ENCODE peak calls at places on chromosomes 13 and 19, in four cellular contexts. One of them, this sample, is unnamed.

GRCh38 chr13:86464193-86464592 is 665.0 kb upstream of the SLITRK6 start:
- DNase-seq in cardiac muscle cell: no peak
- DNase-seq in AG08396: no peak
- DNase-seq in foreskin fibroblast: no peak
- DNase-seq in this sample: no peak

GRCh38 chr13:77500094-77500493 is 35.4 kb upstream of the SCEL start:
- DNase-seq in foreskin fibroblast: no peak
- DNase-seq in AG08396: no peak
- DNase-seq in cardiac muscle cell: no peak
- DNase-seq in this sample: no peak

GRCh38 chr13:23550164-23550563 is 20.0 kb upstream of the TNFRSF19 start:
- DNase-seq in AG08396: no peak
- DNase-seq in foreskin fibroblast: no peak
- DNase-seq in cardiac muscle cell: no peak
- DNase-seq in this sample: no peak

GRCh38 chr13:40665061-40665753 is 1.2 kb downstream of the FOXO1 start:
- DNase-seq in foreskin fibroblast: no peak
- DNase-seq in AG08396: no peak
- DNase-seq in cardiac muscle cell: no peak
- DNase-seq in this sample: peak; percentile 61

GRCh38 chr19:13229246-13229645 is 79.0 kb downstream of the IER2 start:
- DNase-seq in AG08396: no peak
- DNase-seq in foreskin fibroblast: no peak
- DNase-seq in cardiac muscle cell: no peak
- DNase-seq in this sample: no peak

GRCh38 chr19:42394751-42395150 is 4.7 kb upstream of the CNFN start:
- DNase-seq in AG08396: no peak
- DNase-seq in foreskin fibroblast: no peak
- DNase-seq in cardiac muscle cell: peak; percentile 10
- DNase-seq in this sample: no peak

GRCh38 chr13:113155201-113155600 is 3.2 kb upstream of the PROZ start:
- DNase-seq in foreskin fibroblast: no peak
- DNase-seq in cardiac muscle cell: no peak
- DNase-seq in AG08396: no peak
- DNase-seq in this sample: no peak

GRCh38 chr19:3785938-3786824 is at the start of gene MATK:
- DNase-seq in foreskin fibroblast: no peak
- DNase-seq in AG08396: no peak
- DNase-seq in cardiac muscle cell: no peak
- DNase-seq in this sample: no peak

GRCh38 chr19:56124578-56124977 is 3.5 kb upstream of the ZNF787 start:
- DNase-seq in cardiac muscle cell: no peak
- DNase-seq in foreskin fibroblast: no peak
- DNase-seq in AG08396: no peak
- DNase-seq in this sample: no peak

GRCh38 chr13:73893833-73894232 is 240.4 kb downstream of the KLF12 start:
- DNase-seq in foreskin fibroblast: no peak
- DNase-seq in AG08396: no peak
- DNase-seq in cardiac muscle cell: no peak
- DNase-seq in this sample: no peak

GRCh38 chr19:18733196-18733647 is 49.7 kb downstream of the CRTC1 start:
- DNase-seq in foreskin fibroblast: peak; percentile 29
- DNase-seq in cardiac muscle cell: peak; percentile 91
- DNase-seq in AG08396: peak; percentile 91
- DNase-seq in this sample: no peak

GRCh38 chr13:42533336-42533591 is 40.7 kb upstream of the TNFSF11 start:
- DNase-seq in AG08396: no peak
- DNase-seq in cardiac muscle cell: no peak
- DNase-seq in foreskin fibroblast: no peak
- DNase-seq in this sample: no peak

GRCh38 chr19:5232798-5233505 is 107.7 kb downstream of the PTPRS start:
- DNase-seq in foreskin fibroblast: no peak
- DNase-seq in cardiac muscle cell: peak; percentile 13
- DNase-seq in AG08396: no peak
- DNase-seq in this sample: no peak

GRCh38 chr13:111866731-111867245 is 200.2 kb upstream of the SOX1 start:
- DNase-seq in AG08396: no peak
- DNase-seq in cardiac muscle cell: no peak
- DNase-seq in foreskin fibroblast: no peak
- DNase-seq in this sample: no peak

GRCh38 chr13:79155883-79156282 is 250.2 kb downstream of the RBM26 start:
- DNase-seq in AG08396: no peak
- DNase-seq in foreskin fibroblast: no peak
- DNase-seq in cardiac muscle cell: no peak
- DNase-seq in this sample: no peak

GRCh38 chr13:110661256-110661655 is 44.7 kb downstream of the CARS2 start:
- DNase-seq in cardiac muscle cell: peak; percentile 21
- DNase-seq in foreskin fibroblast: no peak
- DNase-seq in AG08396: no peak
- DNase-seq in this sample: no peak

GRCh38 chr13:46367622-46368327 is 19.3 kb downstream of the RUBCNL start:
- DNase-seq in AG08396: no peak
- DNase-seq in foreskin fibroblast: peak; percentile 62
- DNase-seq in cardiac muscle cell: peak; percentile 33
- DNase-seq in this sample: no peak

GRCh38 chr19:40465025-40465780 is at the start of gene BLVRB:
- DNase-seq in foreskin fibroblast: peak; percentile 49
- DNase-seq in cardiac muscle cell: peak; percentile 90
- DNase-seq in AG08396: peak; percentile 50
- DNase-seq in this sample: peak; percentile 65

GRCh38 chr13:111480976-111481375 is 160.5 kb downstream of the TEX29 start:
- DNase-seq in AG08396: no peak
- DNase-seq in cardiac muscle cell: no peak
- DNase-seq in foreskin fibroblast: no peak
- DNase-seq in this sample: no peak

GRCh38 chr13:36919833-36920611 is at the start of gene SMAD9:
- DNase-seq in AG08396: peak; percentile 90
- DNase-seq in cardiac muscle cell: peak; percentile 82
- DNase-seq in foreskin fibroblast: peak; percentile 50
- DNase-seq in this sample: peak; percentile 89

GRCh38 chr19:17866312-17867012 is 5.3 kb upstream of the SLC5A5 start:
- DNase-seq in cardiac muscle cell: no peak
- DNase-seq in AG08396: no peak
- DNase-seq in foreskin fibroblast: no peak
- DNase-seq in this sample: no peak

GRCh38 chr19:7665076-7665475 is 3.8 kb upstream of the RETN start:
- DNase-seq in cardiac muscle cell: peak; percentile 88
- DNase-seq in AG08396: no peak
- DNase-seq in foreskin fibroblast: peak; percentile 41
- DNase-seq in this sample: no peak

GRCh38 chr19:38726761-38727301 is 17.4 kb downstream of the CAPN12 start:
- DNase-seq in cardiac muscle cell: no peak
- DNase-seq in AG08396: no peak
- DNase-seq in foreskin fibroblast: no peak
- DNase-seq in this sample: no peak

GRCh38 chr13:32284927-32285632 is 30.1 kb downstream of the ZAR1L start:
- DNase-seq in cardiac muscle cell: peak; percentile 89
- DNase-seq in foreskin fibroblast: peak; percentile 57
- DNase-seq in AG08396: peak; percentile 58
- DNase-seq in this sample: peak; percentile 55

GRCh38 chr19:16235811-16236710 is 38.4 kb downstream of the AP1M1 start:
- DNase-seq in AG08396: no peak
- DNase-seq in foreskin fibroblast: no peak
- DNase-seq in cardiac muscle cell: no peak
- DNase-seq in this sample: peak; percentile 10

GRCh38 chr19:662207-662961 is 630 bp downstream of the RNF126 start:
- DNase-seq in cardiac muscle cell: peak; percentile 35
- DNase-seq in AG08396: peak; percentile 58
- DNase-seq in foreskin fibroblast: no peak
- DNase-seq in this sample: peak; percentile 53

GRCh38 chr19:40673377-40673776 is 17.1 kb downstream of the NUMBL start:
- DNase-seq in foreskin fibroblast: no peak
- DNase-seq in cardiac muscle cell: no peak
- DNase-seq in AG08396: no peak
- DNase-seq in this sample: no peak

GRCh38 chr13:114313061-114313860 is 1.0 kb upstream of the CHAMP1 start:
- DNase-seq in foreskin fibroblast: no peak
- DNase-seq in cardiac muscle cell: no peak
- DNase-seq in AG08396: no peak
- DNase-seq in this sample: no peak

GRCh38 chr13:74015137-74015536 is 119.1 kb downstream of the KLF12 start:
- DNase-seq in cardiac muscle cell: peak; percentile 4
- DNase-seq in AG08396: no peak
- DNase-seq in foreskin fibroblast: no peak
- DNase-seq in this sample: no peak

GRCh38 chr19:10289836-10290438 is at the start of gene ICAM5:
- DNase-seq in AG08396: peak; percentile 55
- DNase-seq in foreskin fibroblast: no peak
- DNase-seq in cardiac muscle cell: peak; percentile 46
- DNase-seq in this sample: peak; percentile 34

GRCh38 chr13:94710081-94710809 is 2.1 kb downstream of the SOX21 start:
- DNase-seq in AG08396: no peak
- DNase-seq in cardiac muscle cell: no peak
- DNase-seq in foreskin fibroblast: no peak
- DNase-seq in this sample: no peak

GRCh38 chr13:95403349-95404140 is 102.3 kb upstream of the ABCC4 start:
- DNase-seq in cardiac muscle cell: no peak
- DNase-seq in AG08396: no peak
- DNase-seq in foreskin fibroblast: no peak
- DNase-seq in this sample: no peak

GRCh38 chr19:18430417-18431144 is 7.4 kb downstream of the ISYNA1 start:
- DNase-seq in cardiac muscle cell: no peak
- DNase-seq in AG08396: no peak
- DNase-seq in foreskin fibroblast: no peak
- DNase-seq in this sample: no peak

GRCh38 chr13:106033634-106034033 is 501.8 kb downstream of the EFNB2 start:
- DNase-seq in foreskin fibroblast: peak; percentile 61
- DNase-seq in AG08396: peak; percentile 14
- DNase-seq in cardiac muscle cell: peak; percentile 87
- DNase-seq in this sample: peak; percentile 65

GRCh38 chr19:39397360-39398296 is 6.5 kb downstream of the MED29 start:
- DNase-seq in foreskin fibroblast: peak; percentile 81
- DNase-seq in cardiac muscle cell: peak; percentile 91
- DNase-seq in AG08396: peak; percentile 88
- DNase-seq in this sample: peak; percentile 89

GRCh38 chr13:93778548-93778947 is 551.9 kb downstream of the GPC6 start:
- DNase-seq in cardiac muscle cell: no peak
- DNase-seq in AG08396: no peak
- DNase-seq in foreskin fibroblast: no peak
- DNase-seq in this sample: no peak

GRCh38 chr13:101415358-101416174 is 742 bp downstream of the NALCN start:
- DNase-seq in AG08396: no peak
- DNase-seq in cardiac muscle cell: no peak
- DNase-seq in foreskin fibroblast: no peak
- DNase-seq in this sample: no peak

GRCh38 chr13:48817166-48817802 is 158.4 kb upstream of the FNDC3A start:
- DNase-seq in cardiac muscle cell: no peak
- DNase-seq in AG08396: no peak
- DNase-seq in foreskin fibroblast: no peak
- DNase-seq in this sample: no peak